ENCODE peak calls at places on chromosomes 16 and 17, in nine cellular contexts. One of them, this sample, is unnamed.

GRCh38 chr17:66432996-66433556 is 130.7 kb downstream of the PRKCA start:
- DNase-seq in NCI-H1436: no peak
- DNase-seq in EH: peak; percentile 71
- DNase-seq in naive thymus-derived CD8-positive, alpha-beta T cell: no peak
- DNase-seq in GM03348: peak; percentile 19
- DNase-seq in GM23248: peak; percentile 28
- DNase-seq in NCI-H1092 treated with DMSO at 0.1 percent for 48 hours: no peak
- DNase-seq in mesendoderm: peak; percentile 41
- DNase-seq in SK-N-SH: peak; percentile 80
- DNase-seq in this sample: peak; percentile 82

GRCh38 chr16:9258423-9259051 is 167.1 kb downstream of the HAPSTR1 start:
- DNase-seq in NCI-H1436: no peak
- DNase-seq in EH: peak; percentile 32
- DNase-seq in naive thymus-derived CD8-positive, alpha-beta T cell: no peak
- DNase-seq in GM03348: peak; percentile 50
- DNase-seq in GM23248: peak; percentile 21
- DNase-seq in NCI-H1092 treated with DMSO at 0.1 percent for 48 hours: peak; percentile 3
- DNase-seq in mesendoderm: peak; percentile 72
- DNase-seq in SK-N-SH: peak; percentile 63
- DNase-seq in this sample: peak; percentile 11

GRCh38 chr17:31859487-31860008 is 504 bp upstream of the COPRS start:
- DNase-seq in NCI-H1436: no peak
- DNase-seq in EH: no peak
- DNase-seq in naive thymus-derived CD8-positive, alpha-beta T cell: no peak
- DNase-seq in GM03348: no peak
- DNase-seq in GM23248: no peak
- DNase-seq in NCI-H1092 treated with DMSO at 0.1 percent for 48 hours: no peak
- DNase-seq in mesendoderm: peak; percentile 17
- DNase-seq in SK-N-SH: peak; percentile 30
- DNase-seq in this sample: no peak

GRCh38 chr16:68345351-68345810 is 34.6 kb downstream of the PRMT7 start:
- DNase-seq in NCI-H1436: no peak
- DNase-seq in EH: no peak
- DNase-seq in naive thymus-derived CD8-positive, alpha-beta T cell: no peak
- DNase-seq in GM03348: no peak
- DNase-seq in GM23248: no peak
- DNase-seq in NCI-H1092 treated with DMSO at 0.1 percent for 48 hours: no peak
- DNase-seq in mesendoderm: no peak
- DNase-seq in SK-N-SH: no peak
- DNase-seq in this sample: no peak

GRCh38 chr17:42675984-42676423 is 790 bp downstream of the PLEKHH3 start:
- DNase-seq in NCI-H1436: no peak
- DNase-seq in EH: peak; percentile 58
- DNase-seq in naive thymus-derived CD8-positive, alpha-beta T cell: no peak
- DNase-seq in GM03348: peak; percentile 74
- DNase-seq in GM23248: peak; percentile 76
- DNase-seq in NCI-H1092 treated with DMSO at 0.1 percent for 48 hours: peak; percentile 61
- DNase-seq in mesendoderm: peak; percentile 67
- DNase-seq in SK-N-SH: peak; percentile 71
- DNase-seq in this sample: no peak

GRCh38 chr17:1095093-1095852 is 84.5 kb downstream of the ABR start:
- DNase-seq in NCI-H1436: no peak
- DNase-seq in EH: no peak
- DNase-seq in naive thymus-derived CD8-positive, alpha-beta T cell: no peak
- DNase-seq in GM03348: no peak
- DNase-seq in GM23248: no peak
- DNase-seq in NCI-H1092 treated with DMSO at 0.1 percent for 48 hours: no peak
- DNase-seq in mesendoderm: no peak
- DNase-seq in SK-N-SH: no peak
- DNase-seq in this sample: no peak

GRCh38 chr17:67171560-67171959 is 73.4 kb downstream of the HELZ start:
- DNase-seq in NCI-H1436: no peak
- DNase-seq in EH: no peak
- DNase-seq in naive thymus-derived CD8-positive, alpha-beta T cell: no peak
- DNase-seq in GM03348: no peak
- DNase-seq in GM23248: no peak
- DNase-seq in NCI-H1092 treated with DMSO at 0.1 percent for 48 hours: no peak
- DNase-seq in mesendoderm: no peak
- DNase-seq in SK-N-SH: no peak
- DNase-seq in this sample: no peak

GRCh38 chr17:8877984-8878383 is 10.5 kb upstream of the PIK3R6 start:
- DNase-seq in NCI-H1436: no peak
- DNase-seq in EH: no peak
- DNase-seq in naive thymus-derived CD8-positive, alpha-beta T cell: no peak
- DNase-seq in GM03348: no peak
- DNase-seq in GM23248: no peak
- DNase-seq in NCI-H1092 treated with DMSO at 0.1 percent for 48 hours: no peak
- DNase-seq in mesendoderm: no peak
- DNase-seq in SK-N-SH: no peak
- DNase-seq in this sample: no peak

GRCh38 chr16:69936751-69937211 is 14.4 kb upstream of the CLEC18A start:
- DNase-seq in NCI-H1436: no peak
- DNase-seq in EH: no peak
- DNase-seq in naive thymus-derived CD8-positive, alpha-beta T cell: no peak
- DNase-seq in GM03348: no peak
- DNase-seq in GM23248: no peak
- DNase-seq in NCI-H1092 treated with DMSO at 0.1 percent for 48 hours: no peak
- DNase-seq in mesendoderm: no peak
- DNase-seq in SK-N-SH: no peak
- DNase-seq in this sample: no peak

GRCh38 chr16:12906271-12906670 is 4.9 kb downstream of the SHISA9 start:
- DNase-seq in NCI-H1436: no peak
- DNase-seq in EH: no peak
- DNase-seq in naive thymus-derived CD8-positive, alpha-beta T cell: no peak
- DNase-seq in GM03348: no peak
- DNase-seq in GM23248: no peak
- DNase-seq in NCI-H1092 treated with DMSO at 0.1 percent for 48 hours: no peak
- DNase-seq in mesendoderm: no peak
- DNase-seq in SK-N-SH: no peak
- DNase-seq in this sample: no peak

GRCh38 chr17:29007456-29008455 is 1.9 kb upstream of the SEZ6 start:
- DNase-seq in NCI-H1436: no peak
- DNase-seq in EH: peak; percentile 70
- DNase-seq in naive thymus-derived CD8-positive, alpha-beta T cell: peak; percentile 26
- DNase-seq in GM03348: peak; percentile 27
- DNase-seq in GM23248: peak; percentile 77
- DNase-seq in NCI-H1092 treated with DMSO at 0.1 percent for 48 hours: no peak
- DNase-seq in mesendoderm: peak; percentile 74
- DNase-seq in SK-N-SH: no peak
- DNase-seq in this sample: peak; percentile 54

GRCh38 chr17:4717791-4718190 is 7.4 kb downstream of the ARRB2 start:
- DNase-seq in NCI-H1436: no peak
- DNase-seq in EH: no peak
- DNase-seq in naive thymus-derived CD8-positive, alpha-beta T cell: no peak
- DNase-seq in GM03348: no peak
- DNase-seq in GM23248: no peak
- DNase-seq in NCI-H1092 treated with DMSO at 0.1 percent for 48 hours: no peak
- DNase-seq in mesendoderm: no peak
- DNase-seq in SK-N-SH: no peak
- DNase-seq in this sample: no peak

GRCh38 chr17:17848311-17848710 is 11.5 kb upstream of the SREBF1 start:
- DNase-seq in NCI-H1436: no peak
- DNase-seq in EH: no peak
- DNase-seq in naive thymus-derived CD8-positive, alpha-beta T cell: no peak
- DNase-seq in GM03348: no peak
- DNase-seq in GM23248: no peak
- DNase-seq in NCI-H1092 treated with DMSO at 0.1 percent for 48 hours: no peak
- DNase-seq in mesendoderm: no peak
- DNase-seq in SK-N-SH: no peak
- DNase-seq in this sample: no peak

GRCh38 chr17:77531002-77531401 is 390.2 kb downstream of the SEC14L1 start:
- DNase-seq in NCI-H1436: no peak
- DNase-seq in EH: no peak
- DNase-seq in naive thymus-derived CD8-positive, alpha-beta T cell: no peak
- DNase-seq in GM03348: no peak
- DNase-seq in GM23248: no peak
- DNase-seq in NCI-H1092 treated with DMSO at 0.1 percent for 48 hours: no peak
- DNase-seq in mesendoderm: no peak
- DNase-seq in SK-N-SH: no peak
- DNase-seq in this sample: no peak

GRCh38 chr16:73032548-73033270 is 15.2 kb downstream of the ZFHX3 start:
- DNase-seq in NCI-H1436: no peak
- DNase-seq in EH: no peak
- DNase-seq in naive thymus-derived CD8-positive, alpha-beta T cell: no peak
- DNase-seq in GM03348: no peak
- DNase-seq in GM23248: no peak
- DNase-seq in NCI-H1092 treated with DMSO at 0.1 percent for 48 hours: peak; percentile 33
- DNase-seq in mesendoderm: peak; percentile 87
- DNase-seq in SK-N-SH: no peak
- DNase-seq in this sample: no peak

GRCh38 chr17:29376667-29377268 is 13.4 kb upstream of the TAOK1 start:
- DNase-seq in NCI-H1436: no peak
- DNase-seq in EH: peak; percentile 83
- DNase-seq in naive thymus-derived CD8-positive, alpha-beta T cell: no peak
- DNase-seq in GM03348: peak; percentile 83
- DNase-seq in GM23248: peak; percentile 92
- DNase-seq in NCI-H1092 treated with DMSO at 0.1 percent for 48 hours: no peak
- DNase-seq in mesendoderm: peak; percentile 71
- DNase-seq in SK-N-SH: no peak
- DNase-seq in this sample: peak; percentile 38

GRCh38 chr17:42230225-42230624 is 35.9 kb upstream of the GHDC start:
- DNase-seq in NCI-H1436: no peak
- DNase-seq in EH: no peak
- DNase-seq in naive thymus-derived CD8-positive, alpha-beta T cell: no peak
- DNase-seq in GM03348: no peak
- DNase-seq in GM23248: no peak
- DNase-seq in NCI-H1092 treated with DMSO at 0.1 percent for 48 hours: no peak
- DNase-seq in mesendoderm: no peak
- DNase-seq in SK-N-SH: no peak
- DNase-seq in this sample: no peak

GRCh38 chr17:36742267-36743000 is 141.1 kb downstream of the MRM1 start:
- DNase-seq in NCI-H1436: no peak
- DNase-seq in EH: no peak
- DNase-seq in naive thymus-derived CD8-positive, alpha-beta T cell: peak; percentile 50
- DNase-seq in GM03348: no peak
- DNase-seq in GM23248: no peak
- DNase-seq in NCI-H1092 treated with DMSO at 0.1 percent for 48 hours: peak; percentile 6
- DNase-seq in mesendoderm: peak; percentile 92
- DNase-seq in SK-N-SH: no peak
- DNase-seq in this sample: peak; percentile 48

GRCh38 chr16:54931041-54931756 is 534 bp downstream of the IRX5 start:
- DNase-seq in NCI-H1436: no peak
- DNase-seq in EH: peak; percentile 63
- DNase-seq in naive thymus-derived CD8-positive, alpha-beta T cell: no peak
- DNase-seq in GM03348: peak; percentile 61
- DNase-seq in GM23248: peak; percentile 84
- DNase-seq in NCI-H1092 treated with DMSO at 0.1 percent for 48 hours: peak; percentile 65
- DNase-seq in mesendoderm: peak; percentile 52
- DNase-seq in SK-N-SH: peak; percentile 75
- DNase-seq in this sample: peak; percentile 35

GRCh38 chr17:32558328-32558955 is 71.6 kb downstream of the CDK5R1 start:
- DNase-seq in NCI-H1436: no peak
- DNase-seq in EH: no peak
- DNase-seq in naive thymus-derived CD8-positive, alpha-beta T cell: no peak
- DNase-seq in GM03348: no peak
- DNase-seq in GM23248: no peak
- DNase-seq in NCI-H1092 treated with DMSO at 0.1 percent for 48 hours: no peak
- DNase-seq in mesendoderm: no peak
- DNase-seq in SK-N-SH: no peak
- DNase-seq in this sample: no peak

GRCh38 chr16:75244844-75245758 is 6.3 kb downstream of the BCAR1 start:
- DNase-seq in NCI-H1436: no peak
- DNase-seq in EH: peak; percentile 99
- DNase-seq in naive thymus-derived CD8-positive, alpha-beta T cell: no peak
- DNase-seq in GM03348: peak; percentile 93
- DNase-seq in GM23248: peak; percentile 99
- DNase-seq in NCI-H1092 treated with DMSO at 0.1 percent for 48 hours: no peak
- DNase-seq in mesendoderm: peak; percentile 98
- DNase-seq in SK-N-SH: peak; percentile 82
- DNase-seq in this sample: no peak

GRCh38 chr16:51994597-51994996 is 552.3 kb downstream of the TOX3 start:
- DNase-seq in NCI-H1436: peak; percentile 84
- DNase-seq in EH: peak; percentile 3
- DNase-seq in naive thymus-derived CD8-positive, alpha-beta T cell: no peak
- DNase-seq in GM03348: no peak
- DNase-seq in GM23248: peak; percentile 24
- DNase-seq in NCI-H1092 treated with DMSO at 0.1 percent for 48 hours: peak; percentile 82
- DNase-seq in mesendoderm: no peak
- DNase-seq in SK-N-SH: no peak
- DNase-seq in this sample: no peak

GRCh38 chr16:64121473-64121872 is 1000.4 kb downstream of the CDH11 start:
- DNase-seq in NCI-H1436: no peak
- DNase-seq in EH: peak; percentile 55
- DNase-seq in naive thymus-derived CD8-positive, alpha-beta T cell: no peak
- DNase-seq in GM03348: peak; percentile 16
- DNase-seq in GM23248: peak; percentile 68
- DNase-seq in NCI-H1092 treated with DMSO at 0.1 percent for 48 hours: no peak
- DNase-seq in mesendoderm: no peak
- DNase-seq in SK-N-SH: no peak
- DNase-seq in this sample: no peak

GRCh38 chr16:466651-467050 is 41.2 kb downstream of the RAB11FIP3 start:
- DNase-seq in NCI-H1436: no peak
- DNase-seq in EH: no peak
- DNase-seq in naive thymus-derived CD8-positive, alpha-beta T cell: no peak
- DNase-seq in GM03348: no peak
- DNase-seq in GM23248: no peak
- DNase-seq in NCI-H1092 treated with DMSO at 0.1 percent for 48 hours: no peak
- DNase-seq in mesendoderm: no peak
- DNase-seq in SK-N-SH: no peak
- DNase-seq in this sample: no peak

GRCh38 chr16:353404-354285 is 1.1 kb upstream of the AXIN1 start:
- DNase-seq in NCI-H1436: no peak
- DNase-seq in EH: no peak
- DNase-seq in naive thymus-derived CD8-positive, alpha-beta T cell: peak; percentile 67
- DNase-seq in GM03348: no peak
- DNase-seq in GM23248: peak; percentile 33
- DNase-seq in NCI-H1092 treated with DMSO at 0.1 percent for 48 hours: no peak
- DNase-seq in mesendoderm: no peak
- DNase-seq in SK-N-SH: no peak
- DNase-seq in this sample: peak; percentile 21

GRCh38 chr16:74298104-74298503 is 1.5 kb downstream of the PSMD7 start:
- DNase-seq in NCI-H1436: no peak
- DNase-seq in EH: no peak
- DNase-seq in naive thymus-derived CD8-positive, alpha-beta T cell: no peak
- DNase-seq in GM03348: no peak
- DNase-seq in GM23248: no peak
- DNase-seq in NCI-H1092 treated with DMSO at 0.1 percent for 48 hours: no peak
- DNase-seq in mesendoderm: no peak
- DNase-seq in SK-N-SH: no peak
- DNase-seq in this sample: no peak

GRCh38 chr16:54694651-54695050 is 236.0 kb upstream of the IRX5 start:
- DNase-seq in NCI-H1436: no peak
- DNase-seq in EH: no peak
- DNase-seq in naive thymus-derived CD8-positive, alpha-beta T cell: no peak
- DNase-seq in GM03348: no peak
- DNase-seq in GM23248: peak; percentile 21
- DNase-seq in NCI-H1092 treated with DMSO at 0.1 percent for 48 hours: no peak
- DNase-seq in mesendoderm: no peak
- DNase-seq in SK-N-SH: no peak
- DNase-seq in this sample: no peak

GRCh38 chr16:12120982-12121652 is 144.6 kb downstream of the SNX29 start:
- DNase-seq in NCI-H1436: no peak
- DNase-seq in EH: no peak
- DNase-seq in naive thymus-derived CD8-positive, alpha-beta T cell: no peak
- DNase-seq in GM03348: no peak
- DNase-seq in GM23248: no peak
- DNase-seq in NCI-H1092 treated with DMSO at 0.1 percent for 48 hours: no peak
- DNase-seq in mesendoderm: no peak
- DNase-seq in SK-N-SH: no peak
- DNase-seq in this sample: no peak

GRCh38 chr17:39653662-39654331 is 11.4 kb upstream of the TCAP start:
- DNase-seq in NCI-H1436: peak; percentile 70
- DNase-seq in EH: peak; percentile 54
- DNase-seq in naive thymus-derived CD8-positive, alpha-beta T cell: peak; percentile 88
- DNase-seq in GM03348: peak; percentile 85
- DNase-seq in GM23248: peak; percentile 57
- DNase-seq in NCI-H1092 treated with DMSO at 0.1 percent for 48 hours: peak; percentile 9
- DNase-seq in mesendoderm: peak; percentile 84
- DNase-seq in SK-N-SH: peak; percentile 92
- DNase-seq in this sample: no peak

GRCh38 chr17:58228679-58229078 is 9.6 kb upstream of the MKS1 start:
- DNase-seq in NCI-H1436: no peak
- DNase-seq in EH: no peak
- DNase-seq in naive thymus-derived CD8-positive, alpha-beta T cell: no peak
- DNase-seq in GM03348: no peak
- DNase-seq in GM23248: no peak
- DNase-seq in NCI-H1092 treated with DMSO at 0.1 percent for 48 hours: no peak
- DNase-seq in mesendoderm: peak; percentile 47
- DNase-seq in SK-N-SH: no peak
- DNase-seq in this sample: no peak

GRCh38 chr17:30363715-30364202 is 15.0 kb upstream of the CPD start:
- DNase-seq in NCI-H1436: no peak
- DNase-seq in EH: peak; percentile 56
- DNase-seq in naive thymus-derived CD8-positive, alpha-beta T cell: peak; percentile 71
- DNase-seq in GM03348: peak; percentile 46
- DNase-seq in GM23248: peak; percentile 94
- DNase-seq in NCI-H1092 treated with DMSO at 0.1 percent for 48 hours: no peak
- DNase-seq in mesendoderm: no peak
- DNase-seq in SK-N-SH: no peak
- DNase-seq in this sample: no peak

This sample was measured in SK-N-DZ.